ENCODE peak calls at places on chromosomes 3 and 15, in four cellular contexts. R is A549, C is dorsolateral prefrontal cortex, B is fibroblast of lung. L is an unnamed sample.

GRCh38 chr15:37015025-37015424 is 85.3 kb downstream of the MEIS2 start:
- DNase-seq in R (no peak), C (no peak), B (peak; percentile 90), L (no peak)

GRCh38 chr3:132726341-132726823 is 4.2 kb upstream of the NPHP3 start:
- DNase-seq in R (peak; percentile 7), C (no peak), B (peak; percentile 11), L (no peak)

GRCh38 chr3:191774485-191774884 is 313.5 kb downstream of the PYDC2 start:
- DNase-seq in R (peak; percentile 16), C (no peak), B (peak; percentile 90), L (no peak)

GRCh38 chr3:46482632-46483311 is 15.0 kb upstream of the RTP3 start:
- DNase-seq in R (no peak), C (no peak), B (peak; percentile 91), L (no peak)

GRCh38 chr3:47613723-47614122 is 35.1 kb upstream of the CSPG5 start:
- DNase-seq in R (no peak), C (no peak), B (peak; percentile 46), L (no peak)

GRCh38 chr3:45153658-45154437 is 7.7 kb upstream of the CDCP1 start:
- DNase-seq in R (no peak), C (no peak), B (peak; percentile 86), L (no peak)

GRCh38 chr3:50352762-50353161 is 2.1 kb downstream of the CYB561D2 start:
- DNase-seq in R (peak; percentile 47), C (no peak), B (no peak), L (no peak)

GRCh38 chr3:5304789-5305680 is 117.5 kb downstream of the EDEM1 start:
- DNase-seq in R (peak; percentile 41), C (peak; percentile 58), B (peak; percentile 33), L (no peak)

GRCh38 chr3:97057365-97057764 is 243.0 kb downstream of the EPHA6 start:
- DNase-seq in R (no peak), C (no peak), B (no peak), L (no peak)

GRCh38 chr3:159128628-159129027 is 326.8 kb downstream of the MFSD1 start:
- DNase-seq in R (no peak), C (no peak), B (peak; percentile 63), L (no peak)

GRCh38 chr3:100033814-100034490 is 80.3 kb downstream of the FILIP1L start:
- DNase-seq in R (no peak), C (no peak), B (peak; percentile 92), L (no peak)

GRCh38 chr15:57696146-57696545 is 10.4 kb upstream of the POLR2M start:
- DNase-seq in R (no peak), C (no peak), B (no peak), L (no peak)

GRCh38 chr3:177754508-177754921 is 557.2 kb upstream of the TBL1XR1 start:
- DNase-seq in R (no peak), C (no peak), B (peak; percentile 89), L (no peak)

GRCh38 chr15:63233667-63234419 is 43.6 kb upstream of the APH1B start:
- DNase-seq in R (no peak), C (no peak), B (peak; percentile 89), L (no peak)

GRCh38 chr3:98550833-98551232 is 19.1 kb downstream of the GPR15 start:
- DNase-seq in R (no peak), C (no peak), B (no peak), L (no peak)

GRCh38 chr3:98553751-98554150 is 22.0 kb downstream of the GPR15 start:
- DNase-seq in R (no peak), C (no peak), B (no peak), L (no peak)

GRCh38 chr3:98552232-98553020 is 20.6 kb downstream of the GPR15 start:
- DNase-seq in R (no peak), C (no peak), B (no peak), L (no peak)

GRCh38 chr3:98553021-98553563 is 21.3 kb downstream of the GPR15 start:
- DNase-seq in R (no peak), C (no peak), B (no peak), L (no peak)

GRCh38 chr3:98551754-98552153 is 20.0 kb downstream of the GPR15 start:
- DNase-seq in R (no peak), C (no peak), B (no peak), L (no peak)
- H3K27ac ChIP-seq in R (no peak overlapping the region), C (no peak overlapping the region), B (no peak overlapping the region), L (no peak overlapping the region)

DNA sequence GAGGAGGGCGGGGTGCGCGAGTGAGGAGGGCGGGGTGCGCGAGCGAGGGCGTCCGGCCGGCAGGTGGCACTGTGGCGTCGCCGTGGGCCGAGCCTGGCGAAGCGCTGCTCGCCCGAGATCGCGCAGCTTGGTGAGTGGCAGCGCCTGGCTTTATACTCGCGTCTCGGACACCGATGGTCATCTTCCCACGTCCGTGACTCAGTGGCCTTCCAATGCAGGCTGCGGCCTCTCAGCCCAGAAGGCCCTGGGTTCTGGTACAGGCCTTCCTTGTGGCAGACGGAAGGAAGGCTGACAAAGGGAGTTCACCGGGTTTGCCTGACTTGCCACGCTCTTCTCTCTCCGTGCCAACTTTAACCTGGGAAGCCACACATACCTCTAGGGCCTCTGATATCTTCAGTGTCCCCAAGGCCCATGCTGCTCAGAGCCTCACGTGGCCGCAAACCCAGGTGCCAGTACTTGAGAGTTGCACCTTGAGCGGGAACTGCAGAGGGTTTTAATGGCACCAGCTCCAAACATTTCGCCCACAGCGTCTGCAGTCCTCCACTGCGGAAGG is 195.3 kb upstream of the LYSMD4 start:
- DNase-seq in R (peak; percentile 69), C (peak; percentile 77), B (peak; percentile 72), L (peak; percentile 87)
- TF ChIP-seq CTCF in R (peak; percentile 64), C (peak; percentile 78), B (peak; percentile 48), L (peak; percentile 65)

GRCh38 chr3:187027531-187027936 is 97.2 kb downstream of the ST6GAL1 start:
- DNase-seq in R (no peak), C (no peak), B (no peak), L (peak; percentile 70)

GRCh38 chr3:187025254-187025655 is 94.9 kb downstream of the ST6GAL1 start:
- DNase-seq in R (no peak), C (no peak), B (no peak), L (peak; percentile 34)

GRCh38 chr3:187024561-187025226 is 94.4 kb downstream of the ST6GAL1 start:
- DNase-seq in R (no peak), C (no peak), B (no peak), L (no peak)

GRCh38 chr3:187026321-187026678 is 96.0 kb downstream of the ST6GAL1 start:
- DNase-seq in R (no peak), C (no peak), B (no peak), L (no peak)

GRCh38 chr3:187025656-187026320 is 95.5 kb downstream of the ST6GAL1 start:
- DNase-seq in R (no peak), C (no peak), B (no peak), L (no peak)
- H3K27ac ChIP-seq in R (no peak overlapping the region), C (no peak overlapping the region), B (no peak overlapping the region), L (peak overlapping the region; percentile 87)

GRCh38 chr15:91549581-91549980 is 303.9 kb upstream of the SLCO3A1 start:
- DNase-seq in R (no peak), C (no peak), B (no peak), L (no peak)
- TF ChIP-seq CTCF in R (no peak), C (no peak), B (no peak), L (no peak)

DNA sequence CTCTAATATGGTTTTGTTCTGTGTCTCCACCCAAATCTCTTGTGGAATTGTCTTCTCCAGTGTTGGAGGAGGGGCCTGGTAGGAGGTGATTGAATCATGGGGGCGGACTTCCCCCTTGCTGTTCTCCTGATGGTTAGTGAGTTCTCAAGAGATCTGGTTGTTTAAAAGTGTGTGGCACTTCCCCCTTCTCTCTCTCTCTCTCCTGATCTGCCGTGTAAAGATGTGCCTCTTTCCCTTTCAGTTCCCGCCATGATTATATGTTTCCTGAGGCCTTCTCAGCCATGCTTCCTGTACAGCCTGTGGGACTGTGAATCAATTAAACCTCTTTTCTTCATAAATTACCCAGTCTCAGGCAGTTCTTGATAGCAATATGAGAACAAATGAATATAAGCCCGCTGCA is 33.1 kb downstream of the RETNLB start:
- DNase-seq in R (no peak), C (no peak), B (no peak), L (no peak)
- H3K27ac ChIP-seq in R (no peak overlapping the region), C (no peak overlapping the region), B (no peak overlapping the region), L (no peak overlapping the region)